ENCODE peak calls at places on chromosomes 11 and 22, in six cellular contexts. F is IMR-90, C is GM23248, X is cardiac muscle cell, E is Peyer's patch, G is esophagus squamous epithelium. D is an unnamed sample.
A peak's percentile ranks its signal among the peaks of the same experiment; 100 is the strongest.

GRCh38 chr11:14417186-14417585 is 58.2 kb upstream of the RRAS2 start:
- DNase-seq in F (peak; percentile 10), C (peak; percentile 67), X (no peak), E (no peak), G (no peak), D (no peak)

GRCh38 chr11:326842-327580 is 6.4 kb upstream of the IFITM3 start:
- DNase-seq in F (peak; percentile 42), C (peak; percentile 40), X (no peak), E (peak; percentile 70), G (no peak), D (peak; percentile 59)

GRCh38 chr22:41217553-41218157 is 12.5 kb downstream of the L3MBTL2 start:
- DNase-seq in F (peak; percentile 92), C (peak; percentile 89), X (no peak), E (no peak), G (no peak), D (peak; percentile 38)

GRCh38 chr11:73356979-73357739 is 19.0 kb upstream of the RELT start:
- DNase-seq in F (no peak), C (no peak), X (no peak), E (no peak), G (no peak), D (no peak)

GRCh38 chr11:84686726-84687125 is 940.4 kb downstream of the DLG2 start:
- DNase-seq in F (no peak), C (no peak), X (no peak), E (no peak), G (no peak), D (no peak)

GRCh38 chr22:37428649-37429586 is 1.6 kb upstream of the ELFN2 start:
- DNase-seq in F (peak; percentile 43), C (peak; percentile 64), X (peak; percentile 84), E (peak; percentile 70), G (no peak), D (no peak)

GRCh38 chr22:32661296-32661695 is 140.2 kb upstream of the TIMP3 start:
- DNase-seq in F (peak; percentile 94), C (peak; percentile 94), X (no peak), E (no peak), G (no peak), D (peak; percentile 89)

GRCh38 chr22:20211409-20211996 is 56.6 kb downstream of the RTN4R start:
- DNase-seq in F (no peak), C (no peak), X (no peak), E (no peak), G (no peak), D (no peak)

GRCh38 chr22:48936391-48936790 is 891.3 kb downstream of the BRD1 start:
- DNase-seq in F (no peak), C (no peak), X (no peak), E (no peak), G (no peak), D (no peak)

GRCh38 chr11:128210148-128210940 is 377.0 kb downstream of the ETS1 start:
- DNase-seq in F (peak; percentile 94), C (peak; percentile 91), X (no peak), E (no peak), G (no peak), D (peak; percentile 94)

GRCh38 chr11:2094354-2095197 is 44.6 kb downstream of the IGF2 start:
- DNase-seq in F (no peak), C (no peak), X (no peak), E (peak; percentile 41), G (no peak), D (no peak)

GRCh38 chr11:92596596-92597317 is 372.1 kb downstream of the FAT3 start:
- DNase-seq in F (no peak), C (peak; percentile 36), X (no peak), E (no peak), G (no peak), D (peak; percentile 32)

GRCh38 chr22:50011447-50012200 is 941 bp downstream of the IL17REL start:
- DNase-seq in F (no peak), C (no peak), X (no peak), E (peak; percentile 51), G (no peak), D (no peak)

GRCh38 chr22:26767351-26767970 is 110.1 kb downstream of the MIAT start:
- DNase-seq in F (no peak), C (peak; percentile 67), X (no peak), E (no peak), G (no peak), D (no peak)

GRCh38 chr11:76215946-76216345 is 9.6 kb upstream of the WNT11 start:
- DNase-seq in F (peak; percentile 65), C (peak; percentile 92), X (no peak), E (no peak), G (no peak), D (peak; percentile 57)

GRCh38 chr11:126799974-126800373 is 200.6 kb downstream of the KIRREL3 start:
- DNase-seq in F (peak; percentile 66), C (peak; percentile 94), X (no peak), E (no peak), G (no peak), D (no peak)

GRCh38 chr11:31887180-31887579 is 76.1 kb upstream of the PAX6 start:
- DNase-seq in F (no peak), C (no peak), X (no peak), E (no peak), G (no peak), D (no peak)

GRCh38 chr11:1218788-1219445 is 3.9 kb upstream of the MUC5B start:
- DNase-seq in F (no peak), C (no peak), X (no peak), E (peak; percentile 42), G (no peak), D (no peak)

GRCh38 chr11:40306938-40307548 is 1152.4 kb downstream of the LRRC4C start:
- DNase-seq in F (peak; percentile 63), C (peak; percentile 59), X (peak; percentile 56), E (no peak), G (no peak), D (peak; percentile 59)

GRCh38 chr11:35099278-35100018 is 39.5 kb upstream of the CD44 start:
- DNase-seq in F (peak; percentile 69), C (peak; percentile 88), X (no peak), E (no peak), G (no peak), D (peak; percentile 54)

GRCh38 chr22:19052941-19053551 is 69.2 kb downstream of the DGCR2 start:
- DNase-seq in F (no peak), C (no peak), X (no peak), E (no peak), G (no peak), D (no peak)

GRCh38 chr11:48064306-48064705 is 83.9 kb downstream of the PTPRJ start:
- DNase-seq in F (peak; percentile 80), C (peak; percentile 73), X (no peak), E (no peak), G (no peak), D (peak; percentile 79)

GRCh38 chr11:69638941-69639681 is 1.8 kb upstream of the CCND1 start:
- DNase-seq in F (peak; percentile 97), C (peak; percentile 99), X (peak; percentile 95), E (peak; percentile 93), G (no peak), D (peak; percentile 97)

GRCh38 chr11:67408437-67409200 is 4.7 kb downstream of the TBC1D10C start:
- DNase-seq in F (no peak), C (no peak), X (no peak), E (peak; percentile 46), G (no peak), D (no peak)

GRCh38 chr11:110463153-110463552 is 33.4 kb downstream of the FDX1 start:
- DNase-seq in F (peak; percentile 66), C (peak; percentile 63), X (peak; percentile 65), E (peak; percentile 63), G (no peak), D (peak; percentile 53)
- H3K27ac ChIP-seq in F (no peak overlapping the region), C (no peak overlapping the region), X (no peak overlapping the region), E (no peak overlapping the region), G (no peak overlapping the region), D (no peak overlapping the region)

DNA sequence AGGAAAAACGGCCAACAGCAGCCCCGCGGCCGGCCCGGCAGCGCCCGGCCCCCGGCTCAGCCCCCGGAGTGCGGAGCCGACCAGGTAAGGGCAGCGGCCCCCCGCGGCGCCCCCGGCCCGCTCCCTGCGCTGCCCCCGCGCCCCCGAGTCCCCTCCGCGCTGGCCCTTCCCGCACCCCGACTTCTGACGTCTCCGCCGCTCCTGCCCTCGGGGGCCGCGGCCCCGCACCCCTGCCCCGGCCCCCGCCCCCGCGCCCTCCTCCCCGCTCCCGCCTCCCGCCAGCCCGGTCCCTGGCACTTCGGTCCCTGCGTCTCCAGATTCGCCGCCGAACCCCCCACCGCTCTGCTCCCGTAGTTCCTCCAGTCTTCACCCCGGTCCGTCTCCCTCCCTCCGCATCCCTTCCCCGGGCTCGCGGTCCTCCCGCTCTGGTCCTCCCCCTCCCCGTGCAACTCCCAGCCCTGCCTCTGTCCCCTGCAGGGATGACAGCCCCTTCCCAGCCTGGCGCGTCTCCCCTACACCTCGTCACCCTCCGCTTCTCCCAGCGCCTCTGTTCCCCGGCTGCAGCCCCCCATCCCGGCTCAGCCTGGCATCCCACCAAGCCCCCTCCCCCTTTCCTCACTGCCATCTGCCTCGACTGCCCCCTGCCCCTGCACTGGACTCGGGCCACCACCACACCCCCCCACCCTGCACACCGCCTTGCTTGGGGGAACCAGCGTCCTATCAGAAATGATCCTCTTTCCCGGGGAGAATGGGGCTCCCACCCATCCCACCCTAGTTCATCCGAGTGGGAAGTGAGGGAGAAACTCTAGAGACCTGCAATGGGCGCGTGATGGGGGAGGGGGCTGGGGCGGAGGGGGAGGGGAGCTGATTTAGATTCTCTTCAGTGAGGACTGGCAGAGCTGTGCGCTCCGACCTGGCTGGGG is 517 bp downstream of the GRIK4 start:
- DNase-seq in F (no peak), C (no peak), X (no peak), E (no peak), G (no peak), D (no peak)
- H3K4me3 ChIP-seq in F (peak overlapping the region; percentile 47), C (peak overlapping the region; percentile 55), X (peak overlapping the region; percentile 34), E (no peak overlapping the region), G (peak overlapping the region; percentile 41), D (no peak overlapping the region)

GRCh38 chr11:57905439-57905838 is 118.2 kb upstream of the OR9Q1 start:
- DNase-seq in F (no peak), C (no peak), X (no peak), E (no peak), G (no peak), D (no peak)
- H3K27ac ChIP-seq in F (no peak overlapping the region), C (no peak overlapping the region), X (no peak overlapping the region), E (no peak overlapping the region), G (peak overlapping the region; percentile 18), D (no peak overlapping the region)

GRCh38 chr11:28539239-28540025 is 431.2 kb downstream of the METTL15 start:
- DNase-seq in F (peak; percentile 54), C (no peak), X (no peak), E (no peak), G (no peak), D (no peak)

GRCh38 chr11:28537822-28538221 is 429.6 kb downstream of the METTL15 start:
- DNase-seq in F (peak; percentile 65), C (peak; percentile 2), X (no peak), E (no peak), G (no peak), D (no peak)

GRCh38 chr11:28529540-28530410 is 421.6 kb downstream of the METTL15 start:
- DNase-seq in F (peak; percentile 82), C (peak; percentile 71), X (peak; percentile 70), E (no peak), G (no peak), D (peak; percentile 51)

GRCh38 chr11:28536504-28537267 is 428.5 kb downstream of the METTL15 start:
- DNase-seq in F (no peak), C (no peak), X (no peak), E (no peak), G (no peak), D (no peak)

DNA sequence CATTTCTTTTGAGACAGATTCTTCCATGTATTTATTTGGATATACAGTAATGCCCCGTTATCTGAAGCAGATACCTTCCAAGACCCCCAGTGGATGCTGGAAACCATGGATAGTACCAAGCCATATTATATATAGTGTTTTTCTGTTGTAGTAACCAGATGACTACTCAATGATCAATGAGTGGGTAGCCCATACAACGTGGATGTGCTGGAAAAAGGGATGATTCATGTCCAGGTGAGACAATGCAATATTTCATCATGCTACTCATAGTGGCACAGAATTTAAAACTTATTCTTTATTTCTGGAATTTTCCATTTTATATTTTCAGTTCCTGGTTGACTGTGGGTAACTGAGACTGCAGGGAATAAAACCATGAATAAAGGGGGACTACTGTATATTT is 427.5 kb downstream of the METTL15 start:
- DNase-seq in F (no peak), C (no peak), X (no peak), E (no peak), G (no peak), D (no peak)
- H3K4me3 ChIP-seq in F (no peak overlapping the region), C (no peak overlapping the region), X (no peak overlapping the region), E (no peak overlapping the region), G (no peak overlapping the region), D (no peak overlapping the region)